ENCODE peak calls at places on chromosomes 11 and 22, in six cellular contexts. C, J, S, L, H and V are unnamed samples.

GRCh38 chr11:7004482-7004881 is 15.7 kb downstream of the ZNF214 start:
- DNase-seq in C (no peak), J (no peak), S (no peak), L (no peak), H (no peak), V (no peak)

GRCh38 chr11:69009441-69010211 is 3.4 kb downstream of the MRGPRF start:
- DNase-seq in C (no peak), J (peak; percentile 69), S (no peak), L (no peak), H (no peak), V (no peak)

GRCh38 chr11:128804481-128804880 is 62.6 kb downstream of the KCNJ1 start:
- DNase-seq in C (no peak), J (no peak), S (no peak), L (no peak), H (no peak), V (no peak)

GRCh38 chr11:66857234-66857926 is 516 bp downstream of the LRFN4 start:
- DNase-seq in C (peak; percentile 63), J (no peak), S (no peak), L (peak; percentile 74), H (no peak), V (no peak)

GRCh38 chr22:24485608-24486007 is 9.5 kb upstream of the UPB1 start:
- DNase-seq in C (no peak), J (no peak), S (no peak), L (no peak), H (no peak), V (no peak)

GRCh38 chr11:74442601-74443000 is 24.7 kb downstream of the KCNE3 start:
- DNase-seq in C (no peak), J (no peak), S (no peak), L (no peak), H (no peak), V (no peak)

GRCh38 chr11:95330332-95330731 is 99.3 kb upstream of the SESN3 start:
- DNase-seq in C (no peak), J (no peak), S (no peak), L (no peak), H (no peak), V (no peak)

GRCh38 chr11:134511255-134511654 is 99.2 kb upstream of the B3GAT1 start:
- DNase-seq in C (no peak), J (peak; percentile 34), S (no peak), L (no peak), H (no peak), V (no peak)

GRCh38 chr11:117833401-117833891 is 8.9 kb upstream of the FXYD2 start:
- DNase-seq in C (no peak), J (peak; percentile 67), S (peak; percentile 74), L (no peak), H (peak; percentile 74), V (no peak)

GRCh38 chr11:18772211-18772610 is 19.4 kb downstream of the PTPN5 start:
- DNase-seq in C (no peak), J (no peak), S (no peak), L (no peak), H (no peak), V (no peak)

GRCh38 chr11:36009469-36009868 is 65.6 kb downstream of the LDLRAD3 start:
- DNase-seq in C (no peak), J (no peak), S (no peak), L (no peak), H (no peak), V (no peak)

GRCh38 chr22:35072939-35073338 is 7.0 kb downstream of the ISX start:
- DNase-seq in C (no peak), J (no peak), S (no peak), L (no peak), H (no peak), V (no peak)

GRCh38 chr11:65547446-65548125 is 10.6 kb downstream of the LTBP3 start:
- DNase-seq in C (peak; percentile 54), J (no peak), S (no peak), L (no peak), H (no peak), V (no peak)

DNA sequence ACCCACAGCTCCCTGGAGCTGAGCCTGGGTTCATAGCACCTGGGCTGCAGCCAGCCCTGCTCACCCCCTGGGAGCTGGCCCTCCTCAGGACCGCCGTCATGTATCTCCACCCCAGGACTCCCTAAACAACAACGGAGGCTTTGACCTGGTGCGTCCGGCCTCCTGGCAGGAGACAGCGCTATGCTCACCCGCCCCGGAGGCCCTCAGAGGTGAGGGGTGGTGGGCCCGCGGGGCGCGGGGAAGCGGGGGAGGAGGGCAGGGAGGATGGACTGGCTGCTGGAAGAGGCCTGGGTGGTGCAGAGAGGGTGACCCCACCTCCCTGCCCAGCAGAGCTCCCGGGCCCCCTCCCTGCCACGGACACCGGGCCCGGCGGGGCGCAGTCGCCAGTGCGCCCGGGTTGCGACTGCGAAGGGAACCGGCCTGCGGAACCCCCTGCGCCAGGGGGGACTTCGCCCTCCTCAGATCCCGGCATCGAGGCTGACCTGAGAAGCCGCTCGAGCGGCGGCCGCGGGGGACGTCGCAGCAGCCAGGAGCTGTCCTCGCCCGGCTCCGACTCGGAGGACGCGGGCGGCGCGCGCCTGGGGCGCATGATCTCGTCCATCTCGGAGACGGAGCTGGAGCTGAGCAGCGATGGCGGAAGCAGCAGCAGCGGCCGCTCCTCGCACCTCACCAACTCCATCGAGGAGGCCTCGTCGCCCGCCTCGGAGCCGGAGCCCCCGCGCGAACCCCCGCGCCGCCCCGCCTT is 3.1 kb downstream of the MAPK8IP2 start:
- DNase-seq in C (peak; percentile 60), J (no peak), S (no peak), L (no peak), H (no peak), V (no peak)
- H3K27me3 ChIP-seq in C (peaks cover 76% of the 10 kb centered on the region), J (peaks cover 5% of the 10 kb centered on the region), S (peaks cover 6% of the 10 kb centered on the region), L (peaks cover 15% of the 10 kb centered on the region), H (peaks cover 19% of the 10 kb centered on the region), V (peaks cover 16% of the 10 kb centered on the region)

GRCh38 chr11:45341379-45341778 is 55.2 kb upstream of the SYT13 start:
- DNase-seq in C (peak; percentile 58), J (no peak), S (no peak), L (no peak), H (no peak), V (no peak)

GRCh38 chr11:45336136-45336535 is 50.0 kb upstream of the SYT13 start:
- DNase-seq in C (no peak), J (no peak), S (no peak), L (no peak), H (no peak), V (no peak)

GRCh38 chr11:45343988-45344387 is 57.8 kb upstream of the SYT13 start:
- DNase-seq in C (no peak), J (no peak), S (no peak), L (no peak), H (no peak), V (no peak)

GRCh38 chr11:45337583-45338360 is 51.6 kb upstream of the SYT13 start:
- DNase-seq in C (no peak), J (no peak), S (no peak), L (no peak), H (no peak), V (no peak)

DNA sequence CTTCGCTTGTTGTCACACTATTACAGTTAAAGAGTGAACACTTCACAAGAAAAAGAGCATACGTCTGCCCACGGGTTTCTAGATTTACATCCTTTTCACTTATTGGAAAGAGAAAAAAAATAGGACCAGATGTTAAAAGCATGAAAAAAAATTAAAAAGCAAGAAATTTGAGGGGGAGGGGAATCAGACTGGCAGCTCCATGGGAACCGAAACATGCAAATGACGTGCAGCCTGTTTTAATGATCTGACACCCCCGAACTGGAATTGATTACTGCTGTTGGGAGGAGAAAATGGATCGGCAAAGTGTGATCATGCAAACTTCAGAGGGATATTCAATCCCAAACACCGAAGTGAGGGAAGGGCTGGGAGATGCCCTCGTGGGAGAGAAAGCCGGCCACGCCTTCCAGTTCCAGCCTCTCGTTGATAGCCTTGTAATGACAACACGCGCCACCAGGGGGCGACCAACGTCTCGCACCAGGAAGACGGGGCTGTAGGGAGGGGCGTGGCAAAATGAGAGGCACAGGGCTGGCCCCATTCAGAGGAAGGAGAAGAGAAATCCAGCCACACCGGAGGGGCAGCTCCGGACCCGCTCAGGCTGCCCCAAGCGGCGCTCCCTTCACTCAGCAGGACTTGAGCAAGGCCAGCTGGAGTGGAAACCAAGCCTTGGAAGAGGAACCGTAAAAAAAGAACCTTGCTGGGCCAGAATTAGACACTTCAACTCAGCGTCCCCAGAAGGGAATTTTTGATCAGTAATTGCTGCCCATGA is 53.8 kb upstream of the SYT13 start:
- DNase-seq in C (peak; percentile 98), J (peak; percentile 95), S (peak; percentile 94), L (peak; percentile 96), H (peak; percentile 97), V (peak; percentile 98)
- H3K4me3 ChIP-seq in C (peak overlapping the region; percentile 46), J (peak overlapping the region; percentile 19), S (no peak overlapping the region), L (no peak overlapping the region), H (no peak overlapping the region), V (peak overlapping the region; percentile 27)

DNA sequence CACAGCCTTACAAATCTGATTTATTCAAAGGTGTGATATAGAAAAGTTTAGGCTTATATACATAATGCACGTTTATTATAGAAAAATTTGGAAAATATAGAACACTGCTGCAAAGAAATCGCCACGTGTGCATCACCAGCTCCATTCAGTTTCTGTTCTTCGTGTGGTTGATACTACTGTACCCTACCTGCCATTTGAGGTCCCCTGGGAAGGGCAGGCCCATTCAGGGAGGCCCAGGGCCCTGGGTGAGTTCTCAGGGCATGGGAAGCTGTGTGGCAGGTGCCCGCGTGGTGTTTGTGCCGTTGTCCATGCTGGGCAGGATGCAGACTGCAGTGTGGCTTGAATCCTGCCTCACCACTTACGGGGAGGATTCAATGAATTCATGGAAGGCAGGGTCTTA is 60.8 kb downstream of the TBC1D22A start:
- DNase-seq in C (no peak), J (no peak), S (no peak), L (no peak), H (no peak), V (no peak)
- H3K27ac ChIP-seq in C (no peak overlapping the region), J (no peak overlapping the region), S (no peak overlapping the region), L (no peak overlapping the region), H (no peak overlapping the region), V (no peak overlapping the region)

GRCh38 chr22:47282851-47283250 is 520.4 kb downstream of the TBC1D22A start:
- DNase-seq in C (no peak), J (no peak), S (no peak), L (no peak), H (no peak), V (no peak)

GRCh38 chr22:47282366-47282765 is 519.9 kb downstream of the TBC1D22A start:
- DNase-seq in C (no peak), J (no peak), S (no peak), L (no peak), H (no peak), V (no peak)

GRCh38 chr22:47283616-47284270 is 521.3 kb downstream of the TBC1D22A start:
- DNase-seq in C (no peak), J (no peak), S (no peak), L (no peak), H (no peak), V (no peak)

GRCh38 chr22:47279337-47279736 is 516.9 kb downstream of the TBC1D22A start:
- DNase-seq in C (no peak), J (no peak), S (no peak), L (no peak), H (no peak), V (no peak)

GRCh38 chr22:47281126-47282106 is 519.0 kb downstream of the TBC1D22A start:
- DNase-seq in C (no peak), J (no peak), S (no peak), L (no peak), H (no peak), V (no peak)
- H3K27me3 ChIP-seq in C (no peaks in the 10 kb centered on the region), J (no peaks in the 10 kb centered on the region), S (no peaks in the 10 kb centered on the region), L (peaks cover 5% of the 10 kb centered on the region), H (no peaks in the 10 kb centered on the region), V (no peaks in the 10 kb centered on the region)